ENCODE peak calls at places on chromosomes 13 and 19, in five cellular contexts. U, J, M, X and B are unnamed samples.

GRCh38 chr13:89627991-89628390 is 1719.5 kb upstream of the MIR17HG start:
- DNase-seq in X (no peak), U (no peak), J (no peak), M (no peak), B (no peak)

GRCh38 chr19:49808762-49809154 is 4.3 kb downstream of the FUZ start:
- DNase-seq in U (no peak), J (no peak), X (peak; percentile 59), M (peak; percentile 99), B (no peak)

GRCh38 chr19:2274937-2275535 is 6.9 kb downstream of the PEAK3 start:
- DNase-seq in M (peak; percentile 84), J (no peak), X (peak; percentile 73), U (no peak), B (no peak)

GRCh38 chr13:24923305-24923640 is 159.3 kb downstream of the RNF17 start:
- DNase-seq in U (no peak), M (no peak), J (peak; percentile 93), X (no peak), B (no peak)

GRCh38 chr19:35045667-35046300 is 4.3 kb downstream of the HPN start:
- DNase-seq in J (peak; percentile 16), U (no peak), X (no peak), M (no peak), B (no peak)

GRCh38 chr13:97233499-97233898 is 11.4 kb downstream of the MBNL2 start:
- DNase-seq in X (peak; percentile 73), U (no peak), J (no peak), M (no peak), B (no peak)

GRCh38 chr13:86087241-86087640 is 288.0 kb upstream of the SLITRK6 start:
- DNase-seq in X (no peak), M (no peak), J (no peak), U (no peak), B (no peak)

GRCh38 chr19:42219812-42220750 is at the start of gene ZNF526:
- DNase-seq in U (peak; percentile 93), X (peak; percentile 98), M (peak; percentile 97), J (peak; percentile 95), B (peak; percentile 92)

GRCh38 chr13:37889102-37889501 is 19.5 kb upstream of the TRPC4 start:
- DNase-seq in M (no peak), J (no peak), U (no peak), X (no peak), B (no peak)

GRCh38 chr13:81872581-81872980 is 1531.7 kb upstream of the SPRY2 start:
- DNase-seq in U (peak; percentile 12), M (no peak), X (peak; percentile 38), J (no peak), B (no peak)

GRCh38 chr13:112452380-112453206 is 76.4 kb downstream of the SPACA7 start:
- DNase-seq in M (peak; percentile 45), U (no peak), J (no peak), X (no peak), B (no peak)

GRCh38 chr19:5625641-5626040 is 2.8 kb downstream of the SAFB start:
- DNase-seq in U (no peak), M (no peak), J (no peak), X (no peak), B (no peak)

GRCh38 chr19:5628919-5629481 is 6.1 kb downstream of the SAFB start:
- DNase-seq in M (no peak), X (no peak), J (no peak), U (no peak), B (no peak)

GRCh38 chr19:5628470-5628869 is 5.6 kb downstream of the SAFB start:
- DNase-seq in U (no peak), M (no peak), X (no peak), J (no peak), B (no peak)

GRCh38 chr19:5624741-5625140 is 1.9 kb downstream of the SAFB start:
- DNase-seq in X (no peak), J (no peak), U (no peak), M (no peak), B (no peak)

GRCh38 chr19:5627395-5627904 is 4.6 kb downstream of the SAFB start:
- DNase-seq in X (no peak), M (no peak), J (peak; percentile 48), U (no peak), B (no peak)
- H3K4me1 ChIP-seq in X (peaks cover 75% of the 10 kb centered on the region), M (peaks cover 7% of the 10 kb centered on the region), J (peaks cover 31% of the 10 kb centered on the region), U (peaks cover 14% of the 10 kb centered on the region), B (peaks cover 9% of the 10 kb centered on the region)

DNA sequence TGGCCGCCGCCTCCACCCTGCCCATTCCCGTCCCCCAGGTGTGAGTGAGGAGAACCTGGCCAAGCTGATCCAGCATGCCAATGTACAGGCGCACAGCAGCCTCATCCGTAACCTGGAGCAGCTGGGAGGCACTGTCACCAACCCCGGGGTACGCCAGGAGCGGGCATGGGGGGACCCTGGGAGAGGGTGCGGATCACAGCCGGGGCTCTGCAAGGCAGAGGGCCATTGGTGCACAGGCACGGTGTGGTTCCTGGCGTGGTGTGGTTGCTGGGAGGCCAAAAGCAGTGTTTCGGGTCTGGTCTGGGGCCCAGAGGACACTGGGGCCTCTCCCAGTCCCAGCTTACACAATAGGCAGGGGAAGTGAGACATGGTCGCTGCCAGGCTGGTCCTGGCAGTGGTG is 8.2 kb downstream of the STXBP2 start:
- DNase-seq in X (no peak), U (no peak), J (no peak), M (no peak), B (no peak)
- TF ChIP-seq YY1 in X (no peak), U (no peak), J (no peak), M (no peak), B (no peak)

GRCh38 chr19:10338940-10339339 is 484 bp downstream of the ICAM3 start:
- DNase-seq in U (no peak), X (no peak), M (no peak), J (no peak), B (no peak)

GRCh38 chr19:10339977-10340376 is 553 bp upstream of the ICAM3 start:
- DNase-seq in J (no peak), X (no peak), M (no peak), U (no peak), B (no peak)

GRCh38 chr19:10343495-10343894 is 4.1 kb upstream of the ICAM3 start:
- DNase-seq in U (no peak), J (no peak), M (no peak), X (no peak), B (no peak)

GRCh38 chr19:10335149-10336053 is 2.1 kb upstream of the RAVER1 start:
- DNase-seq in X (no peak), U (no peak), J (no peak), M (peak; percentile 61), B (no peak)

GRCh38 chr19:10339380-10339960 is at the start of gene ICAM3:
- DNase-seq in U (no peak), M (peak; percentile 64), J (peak; percentile 43), X (no peak), B (no peak)
- H3K4me3 ChIP-seq in U (no peak within 1 kb of the TSS), M (no peak within 1 kb of the TSS), J (peak within 1 kb of the TSS; percentile 90), X (no peak within 1 kb of the TSS), B (no peak within 1 kb of the TSS)

DNA sequence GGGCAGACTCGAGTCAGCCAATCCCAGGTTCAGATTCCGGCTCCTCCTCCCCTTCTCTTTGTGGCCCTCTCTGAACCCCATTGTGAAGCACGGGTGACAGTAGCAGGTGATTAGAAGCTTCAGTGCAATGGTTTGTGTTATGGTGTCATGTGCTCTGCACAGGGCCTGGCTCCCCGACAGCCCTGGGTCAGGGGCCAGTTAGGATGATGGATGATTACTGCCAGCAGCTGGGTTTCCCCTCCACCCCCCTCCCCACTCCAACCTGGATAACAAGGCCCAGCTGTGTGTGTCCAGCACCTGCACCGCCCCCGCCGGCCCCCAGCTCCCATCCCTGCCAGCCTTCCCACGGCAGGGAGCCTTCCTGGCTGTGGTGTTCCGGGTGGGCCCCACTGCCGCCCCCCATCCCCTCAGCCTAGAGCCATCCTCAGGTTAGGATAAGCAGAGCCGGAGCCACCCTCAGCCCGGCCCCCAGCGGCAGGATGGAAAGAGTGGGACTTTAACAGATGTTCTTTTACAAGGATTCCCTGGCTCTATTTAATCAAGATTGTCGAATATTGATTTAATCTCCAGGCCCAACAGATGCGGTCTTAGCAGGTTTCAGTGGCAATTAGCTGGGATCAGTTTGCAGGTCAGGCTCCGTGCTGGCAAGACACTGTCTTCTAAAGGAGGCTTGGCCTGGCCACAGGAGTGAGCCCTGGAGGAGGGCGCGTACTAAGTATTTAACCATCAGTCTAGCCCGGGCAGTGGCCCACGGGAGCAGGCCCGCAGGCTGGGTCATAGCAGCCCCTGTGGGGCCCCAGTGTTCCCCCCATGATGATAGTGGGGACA is 156.2 kb downstream of the SIPA1L3 start:
- DNase-seq in X (no peak), M (no peak), J (no peak), U (no peak), B (no peak)
- H3K4me1 ChIP-seq in X (peaks cover 5% of the 10 kb centered on the region), M (peaks cover 7% of the 10 kb centered on the region), J (peaks cover 25% of the 10 kb centered on the region), U (peaks cover 17% of the 10 kb centered on the region), B (peaks cover 5% of the 10 kb centered on the region)

GRCh38 chr19:51125421-51126075 is 842 bp downstream of the SIGLEC9 start:
- DNase-seq in U (no peak), X (no peak), J (no peak), M (no peak), B (no peak)

GRCh38 chr19:51127032-51127431 is 2.3 kb downstream of the SIGLEC9 start:
- DNase-seq in U (no peak), J (no peak), X (no peak), M (no peak), B (no peak)

GRCh38 chr19:51128227-51128626 is 3.5 kb downstream of the SIGLEC9 start:
- DNase-seq in M (no peak), U (no peak), J (no peak), X (no peak), B (no peak)

GRCh38 chr19:51129716-51130115 is 5.0 kb downstream of the SIGLEC9 start:
- DNase-seq in J (no peak), M (no peak), U (no peak), X (no peak), B (no peak)

GRCh38 chr19:51127755-51128154 is 3.0 kb downstream of the SIGLEC9 start:
- DNase-seq in M (no peak), X (no peak), J (no peak), U (no peak), B (no peak)
- TF ChIP-seq YY1 in M (no peak), X (no peak), J (no peak), U (no peak), B (no peak)